ENCODE peak calls at places on chromosomes 4 and X, in seven cellular contexts. Q, J, E, A, I, X and W are unnamed samples.

GRCh38 chr4:27081675-27082579 is 221.3 kb downstream of the STIM2 start:
- DNase-seq in E (no peak), X (peak; percentile 23), Q (no peak), A (no peak), I (no peak), J (no peak), W (peak; percentile 27)

GRCh38 chr4:25446611-25447010 is 69.5 kb downstream of the ANAPC4 start:
- DNase-seq in Q (no peak), X (no peak), I (no peak), E (no peak), J (no peak), A (no peak), W (no peak)

GRCh38 chr4:169615467-169616106 is 3.2 kb upstream of the NEK1 start:
- DNase-seq in A (no peak), I (no peak), Q (no peak), J (no peak), X (no peak), E (no peak), W (no peak)

GRCh38 chrX:9429767-9430166 is 35.1 kb upstream of the TBL1X start:
- DNase-seq in Q (no peak), J (no peak), E (no peak), A (no peak), I (no peak), X (no peak), W (no peak)

GRCh38 chrX:123648028-123648810 is 84.6 kb downstream of the THOC2 start:
- DNase-seq in X (no peak), J (peak; percentile 5), Q (no peak), A (no peak), E (peak; percentile 61), I (peak; percentile 51), W (no peak)

GRCh38 chr4:87192155-87192919 is 28.1 kb downstream of the KLHL8 start:
- DNase-seq in J (no peak), X (no peak), E (no peak), Q (no peak), I (no peak), A (no peak), W (no peak)

GRCh38 chr4:6720202-6720699 is 4.3 kb downstream of the BLOC1S4 start:
- DNase-seq in Q (peak; percentile 89), J (peak; percentile 99), X (no peak), E (peak; percentile 84), I (no peak), A (no peak), W (peak; percentile 94)

GRCh38 chrX:2282490-2283090 is 218.2 kb downstream of the DHRSX start:
- DNase-seq in J (no peak), I (no peak), X (no peak), Q (no peak), E (no peak), A (no peak), W (no peak)

GRCh38 chrX:868248-868647 is 237.7 kb downstream of the SHOX start:
- DNase-seq in I (no peak), E (no peak), J (no peak), X (no peak), Q (no peak), A (no peak), W (peak; percentile 36)

GRCh38 chrX:119512145-119512800 is 44.0 kb downstream of the SLC25A5 start:
- DNase-seq in J (peak; percentile 18), Q (peak; percentile 73), E (peak; percentile 71), A (peak; percentile 56), I (no peak), X (no peak), W (no peak)

GRCh38 chr4:153684182-153685073 is at the start of gene TLR2:
- DNase-seq in Q (peak; percentile 87), A (no peak), E (peak; percentile 85), J (peak; percentile 23), X (no peak), I (no peak), W (peak; percentile 73)

GRCh38 chr4:52658671-52659015 is 458 bp downstream of the USP46 start:
- DNase-seq in E (no peak), J (no peak), X (no peak), Q (no peak), I (no peak), A (no peak), W (no peak)

GRCh38 chr4:21476753-21477152 is 471.8 kb downstream of the KCNIP4 start:
- DNase-seq in A (no peak), E (no peak), J (peak; percentile 33), Q (no peak), I (no peak), X (no peak), W (no peak)

GRCh38 chr4:134070174-134070573 is 131.4 kb downstream of the PABPC4L start:
- DNase-seq in I (no peak), E (no peak), J (no peak), A (no peak), Q (no peak), X (no peak), W (no peak)

GRCh38 chrX:22021721-22022120 is 10.4 kb upstream of the PHEX start:
- DNase-seq in I (no peak), Q (no peak), A (no peak), E (no peak), X (no peak), J (no peak), W (no peak)

GRCh38 chr4:26570596-26570995 is 13.3 kb upstream of the TBC1D19 start:
- DNase-seq in J (no peak), E (no peak), X (no peak), I (no peak), Q (no peak), A (no peak), W (no peak)

GRCh38 chrX:4809571-4809970 is 1096.1 kb upstream of the PRKX start:
- DNase-seq in J (no peak), Q (no peak), X (no peak), A (no peak), I (no peak), E (no peak), W (no peak)

GRCh38 chr4:185881427-185881826 is 69.4 kb upstream of the SORBS2 start:
- DNase-seq in I (no peak), J (no peak), A (no peak), X (no peak), E (no peak), Q (no peak), W (no peak)

GRCh38 chrX:38313190-38313589 is 14.1 kb downstream of the RPGR start:
- DNase-seq in Q (no peak), A (no peak), X (no peak), J (no peak), E (no peak), I (no peak), W (no peak)

GRCh38 chrX:68433155-68433980 is at the start of gene OPHN1:
- DNase-seq in J (peak; percentile 39), I (no peak), E (peak; percentile 82), X (no peak), Q (peak; percentile 80), A (no peak), W (peak; percentile 75)

GRCh38 chr4:140343303-140343702 is 30.1 kb upstream of the SCOC start:
- DNase-seq in A (no peak), I (peak; percentile 78), X (no peak), Q (no peak), E (peak; percentile 91), J (no peak), W (no peak)

GRCh38 chr4:36446275-36446674 is 164.9 kb downstream of the DTHD1 start:
- DNase-seq in J (no peak), E (no peak), A (no peak), Q (no peak), X (no peak), I (no peak), W (no peak)

GRCh38 chr4:158768577-158769174 is at the start of gene FNIP2:
- DNase-seq in A (no peak), Q (peak; percentile 88), X (no peak), E (peak; percentile 86), J (peak; percentile 61), I (no peak), W (peak; percentile 82)

GRCh38 chr4:40837094-40837870 is 87.5 kb downstream of the NSUN7 start:
- DNase-seq in A (no peak), X (no peak), I (no peak), J (no peak), Q (peak; percentile 56), E (no peak), W (no peak)

GRCh38 chr4:5839332-5839731 is 53.6 kb downstream of the CRMP1 start:
- DNase-seq in Q (no peak), J (no peak), I (no peak), A (no peak), E (no peak), X (no peak), W (no peak)

GRCh38 chr4:87134122-87134521 is 86.3 kb downstream of the KLHL8 start:
- DNase-seq in I (no peak), Q (no peak), E (no peak), J (no peak), A (no peak), X (no peak), W (no peak)

DNA sequence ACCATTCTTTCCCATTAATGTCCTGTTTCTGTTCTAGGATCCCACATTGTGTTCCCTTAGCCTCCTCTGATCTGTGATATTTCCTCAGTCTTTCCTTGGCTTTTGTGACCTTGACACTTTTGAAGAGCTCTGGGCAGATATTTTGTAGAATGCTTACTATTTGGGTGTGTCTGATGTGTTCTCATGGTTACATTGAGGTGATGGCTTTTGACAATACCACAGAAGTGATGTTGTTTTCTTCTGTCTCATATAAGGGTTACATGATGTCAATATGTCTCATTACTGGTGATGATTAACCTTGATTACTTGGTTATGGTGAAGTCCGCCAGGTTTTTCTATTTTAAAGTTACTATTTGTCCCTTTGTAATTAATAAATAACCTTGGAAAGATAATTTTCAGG is 183.7 kb downstream of the SOWAHB start:
- DNase-seq in X (no peak), A (no peak), E (no peak), J (no peak), Q (no peak), I (no peak), W (no peak)
- TF ChIP-seq CTCF in X (no peak), A (no peak), E (no peak), J (no peak), Q (no peak), I (no peak), W (no peak)

GRCh38 chr4:94892051-94892450 is 134.3 kb downstream of the BMPR1B start:
- DNase-seq in E (no peak), A (no peak), Q (no peak), X (no peak), J (no peak), I (no peak), W (no peak)
- TF ChIP-seq CTCF in E (no peak), A (no peak), Q (no peak), X (no peak), J (no peak), I (peak; percentile 23), W (no peak)

DNA sequence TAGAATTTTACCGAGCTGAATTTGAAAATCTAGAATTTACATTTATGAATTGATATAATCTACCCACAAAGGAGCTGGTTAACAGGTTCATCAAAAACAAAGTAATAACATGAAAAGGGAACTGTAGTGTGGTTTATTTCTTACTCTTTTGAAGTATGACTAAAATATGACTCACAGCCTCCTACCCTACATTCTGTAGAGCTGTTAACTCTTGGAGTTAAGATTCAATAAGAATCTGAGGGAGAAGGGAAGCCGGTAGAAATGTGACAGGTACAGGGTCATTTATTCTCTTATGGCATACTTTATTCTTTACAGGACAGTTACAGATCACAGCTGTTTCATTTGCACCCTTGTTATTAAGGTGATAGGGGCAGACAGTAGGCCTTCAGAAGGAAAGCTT is 132.2 kb upstream of the FAM47B start:
- DNase-seq in J (no peak), Q (no peak), X (no peak), A (no peak), I (no peak), E (no peak), W (no peak)
- TF ChIP-seq CTCF in J (no peak), Q (no peak), X (no peak), A (no peak), I (no peak), E (no peak), W (no peak)

GRCh38 chrX:20641954-20642353 is 375.2 kb upstream of the RPS6KA3 start:
- DNase-seq in X (no peak), A (no peak), I (no peak), Q (no peak), J (no peak), E (no peak), W (no peak)
- TF ChIP-seq CTCF in X (no peak), A (no peak), I (no peak), Q (no peak), J (no peak), E (no peak), W (no peak)